ENCODE peak calls at places on chromosomes 2 and 18, in eight cellular contexts. J, Y, V, I, W, O, K and M are unnamed samples.

GRCh38 chr2:109089602-109090300 is 39.3 kb upstream of the SH3RF3 start:
- DNase-seq in J (peak; percentile 5), Y (no peak), V (no peak), I (no peak), W (no peak), O (no peak), K (no peak), M (no peak)

GRCh38 chr2:54106631-54107454 is 8.6 kb upstream of the ACYP2 start:
- DNase-seq in J (peak; percentile 43), Y (peak; percentile 54), V (peak; percentile 22), I (no peak), W (peak; percentile 81), O (peak; percentile 24), K (peak; percentile 65), M (peak; percentile 70)

GRCh38 chr2:163182764-163183354 is 344.3 kb upstream of the KCNH7 start:
- DNase-seq in J (peak; percentile 22), Y (no peak), V (no peak), I (no peak), W (no peak), O (no peak), K (peak; percentile 30), M (no peak)

GRCh38 chr2:86625096-86625495 is 1.4 kb upstream of the RNF103 start:
- DNase-seq in J (no peak), Y (no peak), V (no peak), I (no peak), W (no peak), O (no peak), K (no peak), M (no peak)

GRCh38 chr2:121197369-121198091 is 87.5 kb downstream of the TFCP2L1 start:
- DNase-seq in J (peak; percentile 61), Y (no peak), V (no peak), I (peak; percentile 61), W (no peak), O (peak; percentile 49), K (no peak), M (peak; percentile 14)

GRCh38 chr2:109647636-109648035 is 33.5 kb downstream of the SOWAHC start:
- DNase-seq in J (peak; percentile 71), Y (no peak), V (no peak), I (no peak), W (no peak), O (peak; percentile 33), K (no peak), M (no peak)

GRCh38 chr18:63903981-63904570 is 3.7 kb upstream of the SERPINB10 start:
- DNase-seq in J (no peak), Y (no peak), V (no peak), I (no peak), W (no peak), O (no peak), K (no peak), M (no peak)

GRCh38 chr2:1004398-1004797 is 53.7 kb downstream of the SNTG2 start:
- DNase-seq in J (no peak), Y (no peak), V (no peak), I (no peak), W (no peak), O (no peak), K (no peak), M (no peak)

GRCh38 chr18:62832282-62832681 is 116.9 kb downstream of the PHLPP1 start:
- DNase-seq in J (no peak), Y (no peak), V (no peak), I (no peak), W (no peak), O (no peak), K (no peak), M (no peak)

GRCh38 chr2:199431748-199432213 is 26.0 kb downstream of the SATB2 start:
- DNase-seq in J (peak; percentile 85), Y (no peak), V (no peak), I (no peak), W (no peak), O (no peak), K (peak; percentile 78), M (no peak)

GRCh38 chr2:178111743-178112142 is 494 bp upstream of the RBM45 start:
- DNase-seq in J (no peak), Y (no peak), V (no peak), I (no peak), W (no peak), O (no peak), K (no peak), M (no peak)

GRCh38 chr2:172783091-172783898 is 47.6 kb downstream of the RAPGEF4 start:
- DNase-seq in J (peak; percentile 99), Y (no peak), V (no peak), I (peak; percentile 84), W (no peak), O (peak; percentile 46), K (no peak), M (no peak)

GRCh38 chr2:228039752-228040534 is 141.5 kb downstream of the SPHKAP start:
- DNase-seq in J (no peak), Y (no peak), V (no peak), I (no peak), W (peak; percentile 20), O (peak; percentile 12), K (peak; percentile 43), M (peak; percentile 40)

GRCh38 chr18:23114171-23114881 is 21.0 kb upstream of the CABLES1 start:
- DNase-seq in J (no peak), Y (no peak), V (no peak), I (no peak), W (no peak), O (no peak), K (no peak), M (no peak)

GRCh38 chr2:110948027-110948687 is 172.6 kb upstream of the BCL2L11 start:
- DNase-seq in J (no peak), Y (no peak), V (no peak), I (no peak), W (no peak), O (no peak), K (no peak), M (no peak)

GRCh38 chr18:71529708-71530303 is 1014.3 kb downstream of the CBLN2 start:
- DNase-seq in J (peak; percentile 69), Y (no peak), V (no peak), I (no peak), W (no peak), O (no peak), K (no peak), M (no peak)

GRCh38 chr2:188114014-188114413 is 177.7 kb upstream of the GULP1 start:
- DNase-seq in J (peak; percentile 58), Y (no peak), V (no peak), I (peak; percentile 28), W (no peak), O (peak; percentile 3), K (no peak), M (no peak)

GRCh38 chr2:78011251-78011650 is 489.1 kb upstream of the LRRTM4 start:
- DNase-seq in J (no peak), Y (no peak), V (no peak), I (no peak), W (no peak), O (no peak), K (no peak), M (no peak)

GRCh38 chr2:59458862-59459261 is 1094.6 kb downstream of the BCL11A start:
- DNase-seq in J (no peak), Y (no peak), V (no peak), I (no peak), W (no peak), O (no peak), K (no peak), M (no peak)

GRCh38 chr2:193382583-193382982 is 1187.8 kb upstream of the TMEFF2 start:
- DNase-seq in J (no peak), Y (no peak), V (no peak), I (no peak), W (no peak), O (no peak), K (no peak), M (no peak)

GRCh38 chr2:134625311-134625710 is 93.5 kb downstream of the TMEM163 start:
- DNase-seq in J (no peak), Y (no peak), V (no peak), I (no peak), W (no peak), O (no peak), K (no peak), M (no peak)

GRCh38 chr2:237134831-237135230 is 49.1 kb downstream of the COPS8 start:
- DNase-seq in J (no peak), Y (no peak), V (no peak), I (no peak), W (no peak), O (no peak), K (no peak), M (no peak)

GRCh38 chr2:162118166-162119031 is 33.6 kb downstream of the GCG start:
- DNase-seq in J (peak; percentile 85), Y (no peak), V (no peak), I (peak; percentile 59), W (no peak), O (no peak), K (no peak), M (peak; percentile 74)

GRCh38 chr2:128602038-128602698 is 283.5 kb upstream of the HS6ST1 start:
- DNase-seq in J (no peak), Y (no peak), V (no peak), I (no peak), W (no peak), O (no peak), K (no peak), M (no peak)

GRCh38 chr2:236639461-236639860 is 69.8 kb downstream of the ACKR3 start:
- DNase-seq in J (no peak), Y (no peak), V (no peak), I (no peak), W (no peak), O (no peak), K (no peak), M (no peak)

GRCh38 chr2:64166637-64167420 is 22.6 kb upstream of the PELI1 start:
- DNase-seq in J (peak; percentile 42), Y (no peak), V (no peak), I (no peak), W (no peak), O (no peak), K (no peak), M (no peak)

GRCh38 chr2:25309402-25309801 is 32.3 kb downstream of the DNMT3A start:
- DNase-seq in J (peak; percentile 35), Y (peak; percentile 75), V (peak; percentile 79), I (no peak), W (peak; percentile 71), O (peak; percentile 55), K (peak; percentile 29), M (no peak)

GRCh38 chr18:9433616-9434239 is 41.6 kb upstream of the RALBP1 start:
- DNase-seq in J (no peak), Y (no peak), V (no peak), I (no peak), W (peak; percentile 33), O (no peak), K (no peak), M (no peak)

GRCh38 chr2:162748566-162749215 is 89.9 kb downstream of the KCNH7 start:
- DNase-seq in J (no peak), Y (no peak), V (no peak), I (no peak), W (no peak), O (no peak), K (no peak), M (no peak)

GRCh38 chr2:43068053-43068471 is 158.3 kb downstream of the ZFP36L2 start:
- DNase-seq in J (no peak), Y (no peak), V (no peak), I (no peak), W (no peak), O (no peak), K (no peak), M (no peak)

GRCh38 chr18:57727952-57728807 is 74.9 kb downstream of the ATP8B1 start:
- DNase-seq in J (peak; percentile 79), Y (no peak), V (no peak), I (no peak), W (no peak), O (no peak), K (no peak), M (no peak)

GRCh38 chr2:196205891-196206408 is 34.6 kb upstream of the STK17B start:
- DNase-seq in J (peak; percentile 34), Y (no peak), V (no peak), I (peak; percentile 31), W (no peak), O (no peak), K (no peak), M (no peak)